ENCODE peak calls at places on chromosomes 16 and 17, in eight cellular contexts. One of them, this sample, is unnamed.

GRCh38 chr17:75692976-75693375 is 25.8 kb downstream of the SAP30BP start:
- DNase-seq in foreskin fibroblast: no peak
- DNase-seq in IMR-90: no peak
- DNase-seq in GM10248: no peak
- DNase-seq in HCT116: no peak
- DNase-seq in Caco-2: no peak
- DNase-seq in transverse colon: no peak
- DNase-seq in esophagus squamous epithelium: no peak
- DNase-seq in this sample: no peak

GRCh38 chr17:73705594-73705993 is 61.3 kb upstream of the SDK2 start:
- DNase-seq in foreskin fibroblast: peak
- DNase-seq in IMR-90: peak
- DNase-seq in GM10248: no peak
- DNase-seq in HCT116: no peak
- DNase-seq in Caco-2: no peak
- DNase-seq in transverse colon: no peak
- DNase-seq in esophagus squamous epithelium: no peak
- DNase-seq in this sample: no peak

GRCh38 chr16:15765880-15766279 is 90.9 kb downstream of the MYH11 start:
- DNase-seq in foreskin fibroblast: peak
- DNase-seq in IMR-90: peak
- DNase-seq in GM10248: peak
- DNase-seq in HCT116: peak
- DNase-seq in Caco-2: no peak
- DNase-seq in transverse colon: no peak
- DNase-seq in esophagus squamous epithelium: no peak
- DNase-seq in this sample: peak

GRCh38 chr16:53864819-53865491 is 161.0 kb downstream of the FTO start:
- DNase-seq in foreskin fibroblast: peak
- DNase-seq in IMR-90: peak
- DNase-seq in GM10248: no peak
- DNase-seq in HCT116: peak
- DNase-seq in Caco-2: no peak
- DNase-seq in transverse colon: no peak
- DNase-seq in esophagus squamous epithelium: no peak
- DNase-seq in this sample: no peak

GRCh38 chr16:56606071-56606687 is 2.2 kb upstream of the MT2A start:
- DNase-seq in foreskin fibroblast: peak
- DNase-seq in IMR-90: peak
- DNase-seq in GM10248: no peak
- DNase-seq in HCT116: peak
- DNase-seq in Caco-2: no peak
- DNase-seq in transverse colon: no peak
- DNase-seq in esophagus squamous epithelium: no peak
- DNase-seq in this sample: no peak

GRCh38 chr16:13181432-13181831 is 280.0 kb downstream of the SHISA9 start:
- DNase-seq in foreskin fibroblast: no peak
- DNase-seq in IMR-90: no peak
- DNase-seq in GM10248: no peak
- DNase-seq in HCT116: no peak
- DNase-seq in Caco-2: no peak
- DNase-seq in transverse colon: no peak
- DNase-seq in esophagus squamous epithelium: no peak
- DNase-seq in this sample: no peak

GRCh38 chr17:47708312-47708863 is 14.4 kb downstream of the TBKBP1 start:
- DNase-seq in foreskin fibroblast: no peak
- DNase-seq in IMR-90: no peak
- DNase-seq in GM10248: no peak
- DNase-seq in HCT116: no peak
- DNase-seq in Caco-2: no peak
- DNase-seq in transverse colon: no peak
- DNase-seq in esophagus squamous epithelium: no peak
- DNase-seq in this sample: no peak

GRCh38 chr17:1709971-1710806 is at the start of gene TLCD2:
- DNase-seq in foreskin fibroblast: peak
- DNase-seq in IMR-90: peak
- DNase-seq in GM10248: no peak
- DNase-seq in HCT116: peak
- DNase-seq in Caco-2: peak
- DNase-seq in transverse colon: peak
- DNase-seq in esophagus squamous epithelium: no peak
- DNase-seq in this sample: peak

GRCh38 chr16:12661656-12662172 is 142.0 kb downstream of the CPPED1 start:
- DNase-seq in foreskin fibroblast: no peak
- DNase-seq in IMR-90: peak
- DNase-seq in GM10248: no peak
- DNase-seq in HCT116: peak
- DNase-seq in Caco-2: peak
- DNase-seq in transverse colon: no peak
- DNase-seq in esophagus squamous epithelium: no peak
- DNase-seq in this sample: peak

GRCh38 chr17:49928826-49929475 is 40.0 kb upstream of the DLX4 start:
- DNase-seq in foreskin fibroblast: peak
- DNase-seq in IMR-90: peak
- DNase-seq in GM10248: no peak
- DNase-seq in HCT116: peak
- DNase-seq in Caco-2: no peak
- DNase-seq in transverse colon: no peak
- DNase-seq in esophagus squamous epithelium: no peak
- DNase-seq in this sample: no peak

GRCh38 chr16:49951568-49952195 is 73.3 kb upstream of the CNEP1R1 start:
- DNase-seq in foreskin fibroblast: no peak
- DNase-seq in IMR-90: no peak
- DNase-seq in GM10248: no peak
- DNase-seq in HCT116: no peak
- DNase-seq in Caco-2: no peak
- DNase-seq in transverse colon: no peak
- DNase-seq in esophagus squamous epithelium: no peak
- DNase-seq in this sample: no peak

GRCh38 chr17:40540448-40540847 is 24.8 kb downstream of the CCR7 start:
- DNase-seq in foreskin fibroblast: no peak
- DNase-seq in IMR-90: no peak
- DNase-seq in GM10248: no peak
- DNase-seq in HCT116: no peak
- DNase-seq in Caco-2: no peak
- DNase-seq in transverse colon: no peak
- DNase-seq in esophagus squamous epithelium: no peak
- DNase-seq in this sample: no peak

GRCh38 chr17:29838961-29839360 is 91.1 kb downstream of the SSH2 start:
- DNase-seq in foreskin fibroblast: peak
- DNase-seq in IMR-90: peak
- DNase-seq in GM10248: no peak
- DNase-seq in HCT116: no peak
- DNase-seq in Caco-2: no peak
- DNase-seq in transverse colon: no peak
- DNase-seq in esophagus squamous epithelium: no peak
- DNase-seq in this sample: peak

GRCh38 chr17:57477483-57478357 is 221.4 kb downstream of the MSI2 start:
- DNase-seq in foreskin fibroblast: no peak
- DNase-seq in IMR-90: no peak
- DNase-seq in GM10248: no peak
- DNase-seq in HCT116: no peak
- DNase-seq in Caco-2: no peak
- DNase-seq in transverse colon: no peak
- DNase-seq in esophagus squamous epithelium: no peak
- DNase-seq in this sample: no peak

GRCh38 chr17:47624727-47625068 is 25.0 kb upstream of the KPNB1 start:
- DNase-seq in foreskin fibroblast: no peak
- DNase-seq in IMR-90: no peak
- DNase-seq in GM10248: no peak
- DNase-seq in HCT116: no peak
- DNase-seq in Caco-2: no peak
- DNase-seq in transverse colon: no peak
- DNase-seq in esophagus squamous epithelium: no peak
- DNase-seq in this sample: no peak

GRCh38 chr16:87278191-87279093 is 38.8 kb downstream of the C16orf95 start:
- DNase-seq in foreskin fibroblast: peak
- DNase-seq in IMR-90: peak
- DNase-seq in GM10248: peak
- DNase-seq in HCT116: peak
- DNase-seq in Caco-2: peak
- DNase-seq in transverse colon: peak
- DNase-seq in esophagus squamous epithelium: no peak
- DNase-seq in this sample: peak

GRCh38 chr17:76268991-76269981 is 4.1 kb downstream of the UBALD2 start:
- DNase-seq in foreskin fibroblast: no peak
- DNase-seq in IMR-90: no peak
- DNase-seq in GM10248: no peak
- DNase-seq in HCT116: no peak
- DNase-seq in Caco-2: no peak
- DNase-seq in transverse colon: no peak
- DNase-seq in esophagus squamous epithelium: no peak
- DNase-seq in this sample: no peak

GRCh38 chr17:41880130-41880529 is 14.9 kb upstream of the KLHL11 start:
- DNase-seq in foreskin fibroblast: no peak
- DNase-seq in IMR-90: no peak
- DNase-seq in GM10248: no peak
- DNase-seq in HCT116: no peak
- DNase-seq in Caco-2: no peak
- DNase-seq in transverse colon: no peak
- DNase-seq in esophagus squamous epithelium: no peak
- DNase-seq in this sample: no peak

GRCh38 chr17:41888332-41888965 is 23.2 kb upstream of the KLHL11 start:
- DNase-seq in foreskin fibroblast: no peak
- DNase-seq in IMR-90: no peak
- DNase-seq in GM10248: no peak
- DNase-seq in HCT116: no peak
- DNase-seq in Caco-2: no peak
- DNase-seq in transverse colon: no peak
- DNase-seq in esophagus squamous epithelium: no peak
- DNase-seq in this sample: no peak

GRCh38 chr17:41882756-41883155 is 17.5 kb upstream of the KLHL11 start:
- DNase-seq in foreskin fibroblast: no peak
- DNase-seq in IMR-90: no peak
- DNase-seq in GM10248: no peak
- DNase-seq in HCT116: no peak
- DNase-seq in Caco-2: no peak
- DNase-seq in transverse colon: no peak
- DNase-seq in esophagus squamous epithelium: no peak
- DNase-seq in this sample: no peak

GRCh38 chr17:41891135-41892065 is 26.2 kb upstream of the KLHL11 start:
- DNase-seq in foreskin fibroblast: no peak
- DNase-seq in IMR-90: no peak
- DNase-seq in GM10248: no peak
- DNase-seq in HCT116: no peak
- DNase-seq in Caco-2: no peak
- DNase-seq in transverse colon: no peak
- DNase-seq in esophagus squamous epithelium: no peak
- DNase-seq in this sample: no peak

GRCh38 chr17:41885733-41886132 is 20.5 kb upstream of the KLHL11 start:
- DNase-seq in foreskin fibroblast: no peak
- DNase-seq in IMR-90: no peak
- DNase-seq in GM10248: no peak
- DNase-seq in HCT116: no peak
- DNase-seq in Caco-2: no peak
- DNase-seq in transverse colon: no peak
- DNase-seq in esophagus squamous epithelium: no peak
- DNase-seq in this sample: peak
- TF ChIP-seq CTCF in foreskin fibroblast: no peak
- TF ChIP-seq CTCF in IMR-90: peak
- TF ChIP-seq CTCF in GM10248: peak
- TF ChIP-seq CTCF in HCT116: peak
- TF ChIP-seq CTCF in Caco-2: peak
- TF ChIP-seq CTCF in transverse colon: no peak
- TF ChIP-seq CTCF in esophagus squamous epithelium: no peak
- TF ChIP-seq CTCF in this sample: peak

GRCh38 chr16:21156767-21157467 is 1.6 kb upstream of the LDAF1 start:
- DNase-seq in foreskin fibroblast: peak
- DNase-seq in IMR-90: peak
- DNase-seq in GM10248: peak
- DNase-seq in HCT116: peak
- DNase-seq in Caco-2: peak
- DNase-seq in transverse colon: peak
- DNase-seq in esophagus squamous epithelium: no peak
- DNase-seq in this sample: peak
- TF ChIP-seq CTCF in foreskin fibroblast: peak
- TF ChIP-seq CTCF in IMR-90: peak
- TF ChIP-seq CTCF in GM10248: peak
- TF ChIP-seq CTCF in HCT116: peak
- TF ChIP-seq CTCF in Caco-2: peak
- TF ChIP-seq CTCF in transverse colon: peak
- TF ChIP-seq CTCF in esophagus squamous epithelium: peak
- TF ChIP-seq CTCF in this sample: peak

GRCh38 chr17:4160294-4160859 is 17.4 kb downstream of the CYB5D2 start:
- DNase-seq in foreskin fibroblast: no peak
- DNase-seq in IMR-90: no peak
- DNase-seq in GM10248: no peak
- DNase-seq in HCT116: no peak
- DNase-seq in Caco-2: no peak
- DNase-seq in transverse colon: no peak
- DNase-seq in esophagus squamous epithelium: no peak
- DNase-seq in this sample: no peak

GRCh38 chr17:4162366-4162765 is 19.4 kb downstream of the CYB5D2 start:
- DNase-seq in foreskin fibroblast: no peak
- DNase-seq in IMR-90: no peak
- DNase-seq in GM10248: no peak
- DNase-seq in HCT116: no peak
- DNase-seq in Caco-2: no peak
- DNase-seq in transverse colon: no peak
- DNase-seq in esophagus squamous epithelium: no peak
- DNase-seq in this sample: no peak

GRCh38 chr17:4161560-4162221 is 18.7 kb downstream of the CYB5D2 start:
- DNase-seq in foreskin fibroblast: peak
- DNase-seq in IMR-90: no peak
- DNase-seq in GM10248: no peak
- DNase-seq in HCT116: no peak
- DNase-seq in Caco-2: peak
- DNase-seq in transverse colon: no peak
- DNase-seq in esophagus squamous epithelium: no peak
- DNase-seq in this sample: no peak

GRCh38 chr17:4159761-4160160 is 16.8 kb downstream of the CYB5D2 start:
- DNase-seq in foreskin fibroblast: no peak
- DNase-seq in IMR-90: no peak
- DNase-seq in GM10248: no peak
- DNase-seq in HCT116: no peak
- DNase-seq in Caco-2: no peak
- DNase-seq in transverse colon: no peak
- DNase-seq in esophagus squamous epithelium: no peak
- DNase-seq in this sample: no peak

DNA sequence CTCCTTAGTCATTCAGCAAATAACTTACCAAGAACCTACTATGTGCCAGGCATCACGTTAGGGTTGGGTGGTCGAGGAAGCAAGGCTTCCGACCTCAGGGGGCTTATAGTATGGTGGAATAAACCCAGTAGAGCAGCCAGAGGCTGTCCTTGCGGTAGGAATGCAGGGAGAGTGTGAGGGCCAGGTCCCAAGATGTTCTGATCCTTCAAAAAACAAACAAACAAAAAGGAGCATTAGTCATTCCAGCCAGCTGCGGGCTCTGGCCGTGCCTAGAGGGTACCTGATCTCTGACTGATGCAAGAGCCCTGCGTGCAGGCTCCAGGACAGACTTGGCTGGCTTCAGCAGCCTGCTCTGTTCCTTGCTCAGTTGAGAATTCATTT is 18.2 kb downstream of the CYB5D2 start:
- DNase-seq in foreskin fibroblast: peak
- DNase-seq in IMR-90: peak
- DNase-seq in GM10248: no peak
- DNase-seq in HCT116: no peak
- DNase-seq in Caco-2: peak
- DNase-seq in transverse colon: no peak
- DNase-seq in esophagus squamous epithelium: no peak
- DNase-seq in this sample: no peak
- TF ChIP-seq CTCF in foreskin fibroblast: peak
- TF ChIP-seq CTCF in IMR-90: peak
- TF ChIP-seq CTCF in GM10248: no peak
- TF ChIP-seq CTCF in HCT116: no peak
- TF ChIP-seq CTCF in Caco-2: no peak
- TF ChIP-seq CTCF in transverse colon: no peak
- TF ChIP-seq CTCF in esophagus squamous epithelium: no peak
- TF ChIP-seq CTCF in this sample: no peak

GRCh38 chr17:8651013-8651412 is 20.5 kb upstream of the MYH10 start:
- DNase-seq in foreskin fibroblast: no peak
- DNase-seq in IMR-90: no peak
- DNase-seq in GM10248: no peak
- DNase-seq in HCT116: no peak
- DNase-seq in Caco-2: no peak
- DNase-seq in transverse colon: no peak
- DNase-seq in esophagus squamous epithelium: no peak
- DNase-seq in this sample: no peak
- TF ChIP-seq CTCF in foreskin fibroblast: no peak
- TF ChIP-seq CTCF in IMR-90: no peak
- TF ChIP-seq CTCF in GM10248: peak
- TF ChIP-seq CTCF in HCT116: no peak
- TF ChIP-seq CTCF in Caco-2: no peak
- TF ChIP-seq CTCF in transverse colon: no peak
- TF ChIP-seq CTCF in esophagus squamous epithelium: no peak
- TF ChIP-seq CTCF in this sample: no peak